ENCODE peak calls at places on chromosomes 1 and 21, in eight cellular contexts. S is EL, A is cardiac fibroblast, E is C1 segment of cervical spinal cord, C is sciatic nerve, T is fibroblast of mammary gland, V is fibroblast of villous mesenchyme, I is GM04504. J is an unnamed sample.

GRCh38 chr1:32349211-32349708 is 13.0 kb downstream of the FAM229A start:
- DNase-seq in E (peak; percentile 12), I (no peak), C (no peak), T (peak; percentile 66), V (peak; percentile 96), S (peak; percentile 92), A (peak; percentile 92), J (no peak)

GRCh38 chr1:181351740-181352139 is 131.6 kb upstream of the CACNA1E start:
- DNase-seq in A (no peak), S (no peak), T (no peak), E (no peak), C (no peak), V (no peak), I (no peak), J (no peak)

GRCh38 chr1:182703539-182703938 is 19.2 kb upstream of the RGS8 start:
- DNase-seq in I (no peak), E (no peak), V (no peak), T (no peak), S (no peak), C (no peak), A (no peak), J (no peak)

GRCh38 chr21:16624468-16625102 is 888.3 kb upstream of the CXADR start:
- DNase-seq in E (no peak), C (no peak), A (no peak), V (no peak), I (no peak), T (no peak), S (no peak), J (peak; percentile 2)

GRCh38 chr1:115910231-115910630 is 66.1 kb upstream of the SLC22A15 start:
- DNase-seq in I (no peak), C (no peak), T (no peak), A (no peak), V (no peak), E (no peak), S (no peak), J (no peak)

GRCh38 chr1:237832803-237833202 is 57.9 kb downstream of the ZP4 start:
- DNase-seq in I (no peak), E (no peak), V (no peak), S (no peak), T (no peak), C (no peak), A (no peak), J (no peak)

GRCh38 chr1:218299416-218299815 is 14.3 kb downstream of the RRP15 start:
- DNase-seq in I (no peak), E (no peak), T (peak; percentile 73), C (no peak), V (peak; percentile 60), S (peak; percentile 71), A (peak; percentile 75), J (no peak)

GRCh38 chr1:173476197-173476663 is 905 bp upstream of the PRDX6 start:
- DNase-seq in S (no peak), V (no peak), I (no peak), E (no peak), A (no peak), T (no peak), C (no peak), J (no peak)

GRCh38 chr1:3588395-3588794 is 22.9 kb downstream of the MEGF6 start:
- DNase-seq in T (no peak), S (no peak), A (no peak), E (no peak), V (no peak), I (no peak), C (no peak), J (no peak)

GRCh38 chr1:27528701-27529637 is 39.0 kb upstream of the WASF2 start:
- DNase-seq in V (peak; percentile 89), T (peak; percentile 84), E (peak; percentile 62), A (peak; percentile 84), I (peak; percentile 45), C (peak; percentile 89), S (peak; percentile 46), J (peak; percentile 69)

GRCh38 chr21:35441868-35442582 is 392.9 kb upstream of the RUNX1 start:
- DNase-seq in C (no peak), V (no peak), S (no peak), T (no peak), I (no peak), E (no peak), A (no peak), J (no peak)

GRCh38 chr1:17004466-17005364 is 7.0 kb downstream of the ATP13A2 start:
- DNase-seq in C (no peak), A (no peak), T (no peak), E (no peak), V (no peak), I (no peak), S (no peak), J (no peak)

GRCh38 chr1:84344286-84344685 is 42.8 kb downstream of the SAMD13 start:
- DNase-seq in I (no peak), C (no peak), T (peak; percentile 76), S (peak; percentile 49), E (no peak), A (peak; percentile 27), V (no peak), J (no peak)

GRCh38 chr1:62774971-62775578 is 8.9 kb upstream of the ATG4C start:
- DNase-seq in A (no peak), C (no peak), T (no peak), E (no peak), S (no peak), V (no peak), I (no peak), J (no peak)

GRCh38 chr1:216194721-216195120 is 228.5 kb downstream of the USH2A start:
- DNase-seq in S (peak; percentile 9), T (peak; percentile 2), E (no peak), I (no peak), A (no peak), C (no peak), V (no peak), J (no peak)